ENCODE peak calls at places on chromosomes 13 and 19, in five cellular contexts. W is K562, O is H1, T is SK-N-SH, G is GM12878. U is an unnamed sample.

GRCh38 chr13:112592647-112593046 is 4.7 kb upstream of the TUBGCP3 start:
- DNase-seq in T (no peak), W (no peak), O (no peak), G (no peak), U (no peak)

GRCh38 chr19:49931293-49932040 is 2.2 kb upstream of the NUP62 start:
- DNase-seq in O (no peak), T (no peak), W (no peak), G (no peak), U (no peak)

GRCh38 chr19:50794074-50794777 is 4.0 kb downstream of the ACP4 start:
- DNase-seq in G (no peak), W (peak; percentile 77), O (no peak), T (peak; percentile 70), U (peak; percentile 76)

GRCh38 chr13:109787135-109787954 is 962 bp upstream of the IRS2 start:
- DNase-seq in O (no peak), W (peak; percentile 51), G (no peak), T (peak; percentile 73), U (no peak)

GRCh38 chr19:18257503-18258470 is 16.5 kb downstream of the IQCN start:
- DNase-seq in T (no peak), O (no peak), G (no peak), W (no peak), U (no peak)

GRCh38 chr13:36530050-36530789 is 97.9 kb downstream of the CCNA1 start:
- DNase-seq in G (no peak), W (no peak), O (no peak), T (no peak), U (no peak)

GRCh38 chr19:5048091-5048726 is 79.3 kb downstream of the KDM4B start:
- DNase-seq in G (no peak), T (peak; percentile 96), W (peak; percentile 92), O (peak; percentile 65), U (peak; percentile 70)

GRCh38 chr19:18712981-18713380 is 29.5 kb downstream of the CRTC1 start:
- DNase-seq in T (peak; percentile 70), G (no peak), W (no peak), O (no peak), U (no peak)

GRCh38 chr19:46784262-46785053 is 3.9 kb downstream of the SLC1A5 start:
- DNase-seq in W (peak; percentile 69), O (no peak), T (peak; percentile 64), G (peak; percentile 62), U (peak; percentile 97)

GRCh38 chr13:60629158-60629557 is 232.1 kb downstream of the TDRD3 start:
- DNase-seq in W (no peak), T (no peak), O (peak; percentile 15), G (no peak), U (no peak)

GRCh38 chr13:81318231-81319019 is 977.5 kb upstream of the SPRY2 start:
- DNase-seq in G (no peak), W (no peak), T (no peak), O (no peak), U (no peak)

DNA sequence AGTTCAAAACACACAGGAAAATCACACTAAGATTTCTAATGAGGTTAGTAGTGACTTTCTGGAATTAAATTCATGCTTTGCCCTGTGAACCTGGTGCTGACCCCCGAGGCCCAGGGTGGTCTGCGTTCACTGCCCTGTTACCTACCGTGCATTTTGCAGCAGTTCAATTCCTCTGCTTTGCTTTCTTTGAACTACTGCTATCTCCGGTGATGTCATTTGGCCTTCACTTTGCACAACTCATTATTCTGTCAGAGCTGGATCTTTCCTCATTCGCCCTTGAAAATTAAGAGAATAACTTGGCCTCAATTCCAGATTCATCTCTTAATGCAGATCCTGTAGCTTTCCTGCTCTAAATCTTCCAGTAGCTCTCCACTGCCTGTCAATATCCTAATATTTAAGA is 8.8 kb upstream of the LRRC63 start:
- DNase-seq in W (no peak), T (no peak), G (no peak), O (no peak), U (no peak)
- TF ChIP-seq CHD2 in W (no peak), T (no peak), G (no peak), O (no peak), U (no peak)

GRCh38 chr13:43072394-43072793 is 49.0 kb downstream of the DNAJC15 start:
- DNase-seq in T (no peak), W (no peak), O (no peak), G (no peak), U (no peak)
- H3K4me3 ChIP-seq in T (no peak overlapping the region), W (no peak overlapping the region), O (no peak overlapping the region), G (no peak overlapping the region), U (no peak overlapping the region)

GRCh38 chr13:45683701-45684100 is 18.4 kb upstream of the CBY2 start:
- DNase-seq in G (no peak), W (no peak), O (no peak), T (peak; percentile 15), U (no peak)
- TF ChIP-seq CHD2 in G (no peak), W (no peak), O (no peak), T (no peak), U (no peak)

GRCh38 chr19:34232566-34233481 is 21.5 kb upstream of the GARRE1 start:
- DNase-seq in G (no peak), W (no peak), O (no peak), T (no peak), U (peak; percentile 62)
- H3K4me3 ChIP-seq in G (no peak overlapping the region), W (no peak overlapping the region), O (no peak overlapping the region), T (peak overlapping the region; percentile 40), U (no peak overlapping the region)

DNA sequence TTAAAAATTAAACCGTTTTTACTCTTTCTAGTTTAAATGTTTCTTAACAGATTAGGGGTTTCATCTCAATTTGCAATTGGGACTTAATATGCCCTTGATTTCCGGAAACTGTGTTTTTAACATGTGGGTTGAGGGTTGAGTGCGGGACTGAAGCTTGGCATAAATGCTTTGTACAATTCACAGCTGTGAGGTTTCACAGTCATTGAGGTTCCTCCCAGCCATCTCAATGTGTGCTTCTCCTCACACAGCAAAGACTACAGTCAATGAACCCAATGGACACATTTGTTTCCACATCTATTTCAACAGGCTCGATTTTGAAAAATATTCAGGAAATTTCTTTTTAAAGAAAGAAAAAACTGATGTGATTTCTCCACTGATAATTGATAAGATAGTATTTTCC is 328.6 kb downstream of the TBC1D4 start:
- DNase-seq in W (no peak), O (no peak), T (no peak), G (no peak), U (no peak)
- TF ChIP-seq CHD2 in W (no peak), O (no peak), T (no peak), G (no peak), U (no peak)

GRCh38 chr13:33490461-33491327 is 205.1 kb upstream of the STARD13 start:
- DNase-seq in O (peak; percentile 33), W (peak; percentile 5), T (no peak), G (no peak), U (no peak)
- H3K4me3 ChIP-seq in O (no peak overlapping the region), W (no peak overlapping the region), T (no peak overlapping the region), G (no peak overlapping the region), U (no peak overlapping the region)

GRCh38 chr13:73273737-73274136 is 214.9 kb downstream of the KLF5 start:
- DNase-seq in O (no peak), W (no peak), G (no peak), T (no peak), U (no peak)

GRCh38 chr13:73275163-73275562 is 216.4 kb downstream of the KLF5 start:
- DNase-seq in T (no peak), W (no peak), G (no peak), O (no peak), U (no peak)

GRCh38 chr13:73272831-73273230 is 214.0 kb downstream of the KLF5 start:
- DNase-seq in W (no peak), O (no peak), T (no peak), G (no peak), U (no peak)

GRCh38 chr13:73274147-73274546 is 215.3 kb downstream of the KLF5 start:
- DNase-seq in T (no peak), O (no peak), G (no peak), W (no peak), U (no peak)

DNA sequence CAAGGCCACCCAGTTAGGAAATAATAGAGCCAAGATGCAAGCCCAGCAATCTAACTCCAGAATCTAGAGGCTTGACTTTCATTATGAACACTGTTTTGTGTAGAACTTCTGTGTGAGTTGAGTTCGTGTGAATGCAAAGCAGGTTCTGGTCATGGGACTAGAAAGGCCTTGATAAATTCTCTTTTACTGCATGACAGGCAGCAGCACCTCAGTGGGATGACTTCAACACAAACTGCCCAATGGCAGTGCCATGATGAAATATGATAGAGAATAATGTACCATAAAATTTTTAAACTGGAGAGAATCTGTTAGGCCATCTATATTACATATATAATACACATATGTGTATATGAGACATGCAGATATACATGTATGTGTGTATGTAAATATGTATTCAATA is 214.5 kb downstream of the KLF5 start:
- DNase-seq in O (no peak), T (no peak), G (no peak), W (no peak), U (no peak)
- TF ChIP-seq CHD2 in O (no peak), T (no peak), G (no peak), W (no peak), U (no peak)

U was measured in A549.